ENCODE peak calls at places on chromosomes 6 and 20, in five cellular contexts. U is neuronal stem cell; V is GM23248; A is stomach; X is effector memory CD4-positive, alpha-beta T cell. D is an unnamed sample. For H3K9me3 and H3K36me3, the result is how much of the 10 kb centered on the place peaks cover.

GRCh38 chr20:61560361-61560853 is 308.3 kb downstream of the CDH4 start:
- DNase-seq in U (no peak), V (peak), A (no peak), X (no peak), D (peak)

GRCh38 chr20:51348866-51349265 is 193.7 kb downstream of the NFATC2 start:
- DNase-seq in U (no peak), V (no peak), A (no peak), X (no peak), D (no peak)

GRCh38 chr6:35341557-35341956 is 801 bp upstream of the PPARD start:
- DNase-seq in U (no peak), V (no peak), A (no peak), X (no peak), D (no peak)

GRCh38 chr6:89205819-89206218 is 11.3 kb downstream of the GABRR1 start:
- DNase-seq in U (no peak), V (no peak), A (no peak), X (no peak), D (no peak)

GRCh38 chr6:15242937-15243614 is 2.8 kb upstream of the JARID2 start:
- DNase-seq in U (no peak), V (no peak), A (no peak), X (no peak), D (no peak)

GRCh38 chr6:37516076-37516919 is 16.6 kb upstream of the CCDC167 start:
- DNase-seq in U (no peak), V (no peak), A (peak), X (peak), D (no peak)

GRCh38 chr20:58538752-58539151 is 23.6 kb upstream of the APCDD1L start:
- DNase-seq in U (no peak), V (peak), A (no peak), X (no peak), D (no peak)

GRCh38 chr6:150759500-150759899 is 106.0 kb upstream of the MTHFD1L start:
- DNase-seq in U (no peak), V (no peak), A (no peak), X (no peak), D (no peak)

GRCh38 chr6:146968041-146968760 is 236.0 kb upstream of the STXBP5 start:
- DNase-seq in U (no peak), V (peak), A (no peak), X (no peak), D (peak)

GRCh38 chr20:2151805-2152727 is 50.4 kb downstream of the STK35 start:
- DNase-seq in U (no peak), V (peak), A (peak), X (no peak), D (peak)

GRCh38 chr20:8573686-8574085 is 441.6 kb downstream of the PLCB1 start:
- DNase-seq in U (no peak), V (no peak), A (no peak), X (no peak), D (no peak)

GRCh38 chr6:131015630-131016263 is 47.3 kb downstream of the EPB41L2 start:
- DNase-seq in U (no peak), V (peak), A (no peak), X (no peak), D (peak)

GRCh38 chr6:34015576-34015975 is 130.3 kb downstream of the GRM4 start:
- DNase-seq in U (peak), V (peak), A (no peak), X (no peak), D (no peak)

GRCh38 chr20:41627001-41627400 is 8.8 kb upstream of the CHD6 start:
- DNase-seq in U (no peak), V (no peak), A (no peak), X (no peak), D (no peak)

GRCh38 chr20:38245753-38246152 is 14.8 kb downstream of the KIAA1755 start:
- DNase-seq in U (no peak), V (no peak), A (no peak), X (no peak), D (no peak)

GRCh38 chr6:44869321-44869897 is 458.7 kb upstream of the RUNX2 start:
- DNase-seq in U (no peak), V (no peak), A (no peak), X (no peak), D (no peak)

GRCh38 chr6:168428052-168428829 is 12.7 kb upstream of the SMOC2 start:
- DNase-seq in U (no peak), V (no peak), A (peak), X (no peak), D (no peak)

GRCh38 chr6:144847906-144848305 is 562.8 kb downstream of the UTRN start:
- DNase-seq in U (no peak), V (no peak), A (no peak), X (no peak), D (no peak)

GRCh38 chr6:115896538-115897129 is 164.1 kb downstream of the FRK start:
- DNase-seq in U (peak), V (peak), A (no peak), X (no peak), D (no peak)

GRCh38 chr6:121724576-121724975 is 289.1 kb downstream of the GJA1 start:
- DNase-seq in U (no peak), V (no peak), A (no peak), X (no peak), D (no peak)

GRCh38 chr20:51366155-51366886 is 176.2 kb downstream of the NFATC2 start:
- DNase-seq in U (no peak), V (peak), A (peak), X (no peak), D (peak)

GRCh38 chr20:56631990-56632327 is 2.9 kb downstream of the TFAP2C start:
- DNase-seq in U (no peak), V (peak), A (no peak), X (no peak), D (no peak)
- H3K4me3 ChIP-seq in U (no peak), V (peak), A (no peak), X (no peak), D (no peak)

DNA sequence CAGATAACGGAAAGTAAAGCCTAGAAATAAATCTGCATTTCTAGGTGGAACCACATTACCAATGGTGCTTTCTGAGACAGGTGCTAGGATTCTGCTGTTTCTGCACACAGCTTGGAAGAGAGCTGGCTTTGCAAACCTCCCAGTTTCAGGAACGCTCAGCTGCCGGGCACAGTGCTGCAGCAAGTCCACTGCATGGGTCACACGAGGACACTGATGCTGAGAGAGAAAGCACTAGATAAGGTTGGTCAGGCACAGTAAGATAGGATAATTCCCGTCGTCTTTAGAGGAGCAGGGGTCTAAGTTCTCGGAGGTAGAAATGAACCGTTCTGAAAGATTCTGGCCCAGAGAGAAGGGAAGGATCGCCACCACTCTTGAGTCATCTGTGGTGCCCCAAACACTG is 11.0 kb downstream of the UNC93A start:
- DNase-seq in U (no peak), V (no peak), A (no peak), X (no peak), D (no peak)
- H3K9me3 ChIP-seq in U (under half), V (under half), A (under half), X (under half), D (under half)

DNA sequence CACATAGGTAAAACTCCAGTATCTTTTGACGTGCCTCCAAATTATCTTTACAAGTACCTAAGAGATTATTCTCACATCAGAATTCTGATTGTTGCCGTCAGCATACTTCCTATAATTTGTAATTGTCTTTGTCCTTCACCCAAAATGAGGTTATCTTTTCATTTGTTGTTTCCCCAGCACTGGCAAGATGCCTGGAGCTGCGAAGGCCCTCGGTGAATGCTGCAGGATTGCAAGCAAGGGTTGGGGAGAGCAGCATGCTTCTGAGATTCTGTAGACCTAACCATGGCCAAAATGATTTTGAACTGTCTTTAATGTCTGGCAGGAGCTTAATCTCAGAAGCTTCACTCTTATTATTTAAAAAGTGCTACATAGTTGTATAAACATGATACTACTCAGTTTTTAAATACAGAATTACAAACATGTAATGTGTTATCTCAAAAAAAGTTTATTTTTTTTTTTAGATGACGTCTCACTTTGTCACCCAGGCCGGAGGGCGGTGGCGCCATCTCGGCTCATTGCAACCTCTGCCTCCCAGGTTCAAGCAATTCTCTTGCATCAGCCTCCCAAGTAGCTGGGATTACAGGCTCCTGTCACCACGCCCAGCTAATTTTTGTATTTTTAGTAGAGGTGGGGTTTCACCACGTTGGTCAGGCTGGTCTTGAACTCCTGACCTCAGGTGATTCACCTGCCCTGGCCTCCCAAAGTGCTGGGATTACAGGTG is 88.7 kb downstream of the ELOVL5 start:
- DNase-seq in U (no peak), V (no peak), A (no peak), X (no peak), D (no peak)
- H3K36me3 ChIP-seq in U (half or more), V (under half), A (under half), X (under half), D (under half)

GRCh38 chr6:88165877-88166492 is at the start of gene CNR1:
- DNase-seq in U (peak), V (peak), A (peak), X (no peak), D (peak)

GRCh38 chr6:88166493-88166900 is 350 bp upstream of the CNR1 start:
- DNase-seq in U (no peak), V (no peak), A (no peak), X (no peak), D (peak)

GRCh38 chr6:88168362-88168761 is 2.2 kb upstream of the CNR1 start:
- DNase-seq in U (no peak), V (no peak), A (no peak), X (no peak), D (no peak)

GRCh38 chr6:88166901-88167624 is 916 bp upstream of the CNR1 start:
- DNase-seq in U (peak), V (no peak), A (no peak), X (no peak), D (no peak)

GRCh38 chr6:88167625-88167937 is 1.4 kb upstream of the CNR1 start:
- DNase-seq in U (no peak), V (no peak), A (no peak), X (no peak), D (no peak)
- H3K4me3 ChIP-seq in U (no peak), V (no peak), A (peak), X (no peak), D (no peak)

GRCh38 chr6:4860387-4860786 is 84.2 kb downstream of the CDYL start:
- DNase-seq in U (no peak), V (no peak), A (no peak), X (no peak), D (no peak)

GRCh38 chr6:4861564-4861963 is 85.4 kb downstream of the CDYL start:
- DNase-seq in U (no peak), V (no peak), A (no peak), X (no peak), D (no peak)

DNA sequence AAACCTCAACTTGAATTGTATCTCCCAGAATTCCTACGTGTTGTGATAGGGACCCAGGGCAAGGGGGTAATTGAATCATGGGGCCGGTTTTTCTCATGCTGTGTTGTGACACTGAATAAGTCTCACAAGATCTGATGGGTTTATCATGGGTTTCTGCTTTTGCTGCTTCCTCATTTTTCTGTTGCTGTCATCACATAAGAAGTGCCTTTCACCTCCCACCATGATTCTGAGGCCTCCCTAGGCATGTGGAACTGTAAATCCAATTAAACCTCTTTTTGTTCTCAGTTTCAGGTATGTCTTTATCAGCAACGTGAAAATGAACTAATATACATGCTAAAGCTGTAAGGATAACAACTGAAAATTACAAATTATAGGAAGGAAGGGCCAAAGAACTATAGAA is 88.3 kb downstream of the CDYL start:
- DNase-seq in U (no peak), V (no peak), A (no peak), X (no peak), D (no peak)
- H3K9me3 ChIP-seq in U (under half), V (under half), A (under half), X (under half), D (under half)

DNA sequence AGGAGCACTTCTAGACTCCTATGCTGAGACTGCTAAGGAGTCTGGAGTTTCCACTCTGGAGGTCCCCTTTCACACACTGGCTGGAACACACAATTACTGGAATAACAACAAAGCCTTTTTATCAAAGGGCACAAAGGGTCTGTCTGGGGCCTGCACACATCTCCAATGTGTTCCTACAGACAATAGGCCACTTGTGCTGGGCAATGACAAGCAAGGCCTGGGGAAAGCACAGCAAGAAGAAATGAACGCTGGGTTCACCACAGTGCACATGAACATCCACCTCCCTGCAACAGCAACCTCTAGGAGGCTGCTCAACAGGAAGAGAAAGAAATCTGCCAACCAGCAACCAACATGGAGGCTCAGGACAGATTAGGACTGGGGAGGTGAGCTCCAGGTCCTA is 43.9 kb downstream of the TRPC4AP start:
- DNase-seq in U (peak), V (no peak), A (no peak), X (no peak), D (no peak)
- H3K36me3 ChIP-seq in U (half or more), V (half or more), A (half or more), X (under half), D (half or more)

DNA sequence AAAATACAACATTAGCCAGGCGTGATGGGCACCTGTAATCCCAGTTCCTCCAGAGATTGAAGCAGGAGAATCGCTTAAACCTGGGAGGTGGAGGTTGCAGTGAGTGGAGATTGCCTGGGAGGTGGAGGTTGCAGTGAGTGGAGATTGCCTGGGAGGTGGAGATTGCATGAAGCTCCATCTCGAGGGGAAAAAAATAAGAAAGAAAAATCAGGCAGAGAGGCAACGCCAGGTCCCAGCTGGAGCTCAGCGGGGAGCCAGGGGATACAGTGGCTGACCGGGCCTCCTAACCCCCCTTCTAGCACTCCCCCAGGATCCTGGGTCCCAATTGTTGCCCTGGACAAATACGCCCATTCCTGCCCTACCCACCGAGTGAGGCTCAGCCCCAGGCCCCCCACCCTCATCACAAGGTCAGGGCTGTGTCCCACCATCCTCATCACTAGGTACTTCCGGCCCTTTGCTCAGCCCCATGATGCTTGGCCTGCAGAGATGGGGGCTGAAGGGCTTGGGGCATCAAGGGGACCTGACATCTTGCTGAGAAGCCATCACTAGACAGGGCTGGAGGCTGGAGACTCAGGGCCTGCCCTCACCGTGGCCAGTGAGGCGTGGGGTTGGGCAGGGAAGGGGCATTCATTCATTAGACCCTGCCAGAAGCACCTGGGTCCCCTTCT is 1.9 kb downstream of the OGFR start:
- DNase-seq in U (no peak), V (no peak), A (no peak), X (no peak), D (no peak)
- H3K4me3 ChIP-seq in U (peak), V (peak), A (peak), X (no peak), D (peak)

D was measured in MG63.